ENCODE peak calls at places on chromosomes 11 and 22, in ten cellular contexts. R, A, Z, P, H, U, N, I, S and E are unnamed samples.

GRCh38 chr11:10455637-10456487 is 798 bp downstream of the AMPD3 start:
- DNase-seq in R (peak; percentile 66), A (peak; percentile 59), Z (peak; percentile 16), P (peak; percentile 51), H (no peak), U (peak; percentile 80), N (peak; percentile 84), I (peak; percentile 49), S (peak; percentile 53), E (peak; percentile 80)

GRCh38 chr22:26589367-26589844 is 526 bp downstream of the TPST2 start:
- DNase-seq in R (no peak), A (peak; percentile 25), Z (no peak), P (no peak), H (no peak), U (peak; percentile 55), N (no peak), I (no peak), S (peak; percentile 45), E (no peak)

GRCh38 chr11:373716-374551 is 4.6 kb downstream of the B4GALNT4 start:
- DNase-seq in R (no peak), A (no peak), Z (no peak), P (no peak), H (no peak), U (no peak), N (no peak), I (no peak), S (no peak), E (no peak)

GRCh38 chr11:66579017-66579606 is 10.7 kb upstream of the CTSF start:
- DNase-seq in R (peak; percentile 74), A (peak; percentile 83), Z (no peak), P (peak; percentile 4), H (no peak), U (peak; percentile 73), N (peak; percentile 86), I (peak; percentile 13), S (peak; percentile 83), E (peak; percentile 82)

GRCh38 chr11:27460158-27460565 is 12.4 kb downstream of the LGR4 start:
- DNase-seq in R (no peak), A (no peak), Z (no peak), P (no peak), H (no peak), U (no peak), N (no peak), I (no peak), S (no peak), E (no peak)

GRCh38 chr11:128349650-128350296 is 237.6 kb downstream of the ETS1 start:
- DNase-seq in R (no peak), A (no peak), Z (no peak), P (no peak), H (no peak), U (no peak), N (no peak), I (no peak), S (no peak), E (no peak)

GRCh38 chr22:37290737-37291136 is 8.4 kb downstream of the CYTH4 start:
- DNase-seq in R (peak; percentile 85), A (peak; percentile 59), Z (no peak), P (no peak), H (no peak), U (no peak), N (no peak), I (no peak), S (no peak), E (no peak)

GRCh38 chr22:19970479-19971275 is 29.1 kb upstream of the TXNRD2 start:
- DNase-seq in R (peak; percentile 62), A (peak; percentile 72), Z (no peak), P (no peak), H (no peak), U (peak; percentile 69), N (peak; percentile 67), I (no peak), S (peak; percentile 74), E (peak; percentile 68)

GRCh38 chr11:121514998-121515671 is 62.4 kb upstream of the SORL1-AS1 start:
- DNase-seq in R (no peak), A (no peak), Z (no peak), P (no peak), H (no peak), U (no peak), N (no peak), I (no peak), S (no peak), E (no peak)

GRCh38 chr22:23098718-23099524 is 28.6 kb downstream of the GNAZ start:
- DNase-seq in R (no peak), A (no peak), Z (no peak), P (no peak), H (no peak), U (peak; percentile 32), N (peak; percentile 69), I (no peak), S (peak; percentile 36), E (no peak)

GRCh38 chr11:18594999-18595749 is 4.4 kb upstream of the MISFA start:
- DNase-seq in R (no peak), A (peak; percentile 22), Z (peak; percentile 67), P (no peak), H (no peak), U (no peak), N (no peak), I (peak; percentile 52), S (no peak), E (peak; percentile 71)

GRCh38 chr22:50436134-50436830 is 38.6 kb downstream of the SBF1 start:
- DNase-seq in R (no peak), A (no peak), Z (no peak), P (no peak), H (peak; percentile 65), U (no peak), N (peak; percentile 39), I (no peak), S (peak; percentile 12), E (no peak)

GRCh38 chr22:43310311-43310710 is 32.9 kb downstream of the SCUBE1 start:
- DNase-seq in R (no peak), A (no peak), Z (no peak), P (no peak), H (no peak), U (no peak), N (no peak), I (no peak), S (no peak), E (no peak)

DNA sequence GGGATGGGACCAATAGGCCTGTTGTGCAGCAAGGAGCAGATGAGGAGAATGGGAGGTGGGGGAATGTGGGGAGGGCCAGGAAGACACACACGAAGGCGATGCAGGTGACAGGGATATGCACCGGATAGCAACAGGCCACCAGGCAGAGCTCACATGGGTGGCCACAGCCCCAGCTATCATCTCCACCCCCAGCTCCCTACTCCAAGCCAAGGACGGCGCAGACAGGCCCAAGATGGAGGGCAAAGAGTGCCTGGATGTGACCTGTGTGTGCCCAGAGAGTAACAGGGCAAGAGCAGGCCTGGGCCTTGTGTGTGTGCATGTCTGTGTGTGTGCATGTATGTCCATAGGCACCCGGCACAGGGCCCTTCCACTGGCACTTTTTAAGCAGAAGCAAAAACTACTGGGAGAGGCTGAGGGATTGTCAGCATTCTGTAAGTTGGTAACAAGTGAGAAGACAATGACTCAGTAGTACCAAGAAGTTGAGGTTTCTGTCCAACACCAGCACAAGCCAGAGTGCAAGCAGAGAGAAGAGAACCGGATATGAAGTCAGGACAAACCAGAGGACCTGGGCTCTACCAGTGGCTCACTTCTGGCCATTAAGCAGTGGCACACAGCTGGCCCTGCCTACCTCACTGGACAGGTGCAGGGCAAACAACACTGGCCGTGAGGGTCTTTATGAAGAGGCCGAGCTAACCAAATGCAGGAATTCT is 36.4 kb downstream of the NRXN2 start:
- DNase-seq in R (no peak), A (no peak), Z (no peak), P (no peak), H (no peak), U (no peak), N (no peak), I (no peak), S (no peak), E (no peak)
- TF ChIP-seq CTCF in R (no peak), A (no peak), Z (no peak), P (no peak), H (no peak), U (no peak), N (no peak), I (no peak), S (no peak), E (no peak)

DNA sequence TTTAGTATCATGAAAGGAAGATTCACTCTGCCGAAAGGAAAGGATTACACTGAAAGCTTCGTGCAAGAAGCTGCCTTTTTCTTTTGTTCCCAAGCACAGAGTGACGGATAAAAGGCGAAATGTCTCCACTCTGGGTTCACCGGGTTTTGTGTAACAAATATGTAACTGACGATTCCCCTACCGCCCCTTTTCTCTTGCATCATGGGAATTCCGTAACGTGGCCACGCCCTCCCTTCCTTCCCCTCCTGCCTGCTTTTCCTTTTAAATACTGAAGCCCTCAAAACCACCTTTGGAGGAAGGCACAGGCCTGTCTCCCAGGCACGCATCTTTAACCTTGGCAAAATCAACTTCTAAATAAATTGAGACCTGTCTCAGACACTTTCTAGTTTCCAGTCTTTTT is 16.4 kb upstream of the TESMIN start:
- DNase-seq in R (no peak), A (no peak), Z (no peak), P (no peak), H (no peak), U (no peak), N (no peak), I (no peak), S (no peak), E (no peak)
- H3K4me3 ChIP-seq in R (no peak overlapping the region), A (no peak overlapping the region), Z (no peak overlapping the region), P (no peak overlapping the region), H (no peak overlapping the region), U (no peak overlapping the region), N (no peak overlapping the region), I (no peak overlapping the region), S (no peak overlapping the region), E (no peak overlapping the region)

GRCh38 chr11:72740060-72740424 is 12.2 kb downstream of the ARAP1 start:
- DNase-seq in R (no peak), A (no peak), Z (no peak), P (no peak), H (no peak), U (no peak), N (no peak), I (no peak), S (no peak), E (no peak)

GRCh38 chr11:72741849-72742521 is 10.2 kb downstream of the ARAP1 start:
- DNase-seq in R (peak; percentile 23), A (no peak), Z (no peak), P (no peak), H (no peak), U (no peak), N (no peak), I (no peak), S (no peak), E (peak; percentile 65)

GRCh38 chr11:72740562-72741428 is 11.4 kb downstream of the ARAP1 start:
- DNase-seq in R (no peak), A (no peak), Z (no peak), P (no peak), H (no peak), U (no peak), N (no peak), I (no peak), S (no peak), E (no peak)

GRCh38 chr11:72742522-72743320 is 9.5 kb downstream of the ARAP1 start:
- DNase-seq in R (no peak), A (no peak), Z (no peak), P (no peak), H (no peak), U (no peak), N (no peak), I (no peak), S (no peak), E (no peak)

GRCh38 chr11:72741429-72741833 is 10.8 kb downstream of the ARAP1 start:
- DNase-seq in R (no peak), A (no peak), Z (no peak), P (no peak), H (no peak), U (no peak), N (no peak), I (no peak), S (peak; percentile 42), E (peak; percentile 42)
- TF ChIP-seq CTCF in R (no peak), A (no peak), Z (no peak), P (no peak), H (peak; percentile 5), U (no peak), N (no peak), I (no peak), S (no peak), E (peak; percentile 16)

GRCh38 chr22:38698407-38699094 is 2.2 kb downstream of the JOSD1 start:
- DNase-seq in R (no peak), A (no peak), Z (no peak), P (no peak), H (no peak), U (no peak), N (no peak), I (no peak), S (no peak), E (no peak)
- H3K4me3 ChIP-seq in R (peak overlapping the region; percentile 87), A (peak overlapping the region; percentile 65), Z (peak overlapping the region; percentile 51), P (peak overlapping the region; percentile 59), H (peak overlapping the region; percentile 79), U (peak overlapping the region; percentile 70), N (peak overlapping the region; percentile 85), I (peak overlapping the region; percentile 74), S (peak overlapping the region; percentile 94), E (peak overlapping the region; percentile 82)